ENCODE peak calls at places on chromosomes 4 and X, in ten cellular contexts. G is transverse colon, S is endodermal cell, A is HAP-1, V is ovary, E is mesendoderm, U is osteoblast, Q is fibroblast of lung, R is SJSA1, J is astrocyte. O is an unnamed sample. For H3K4me1, the result is how much of the 10 kb centered on the place peaks cover.

GRCh38 chr4:184648220-184649025 is 824 bp downstream of the CASP3 start:
- DNase-seq in G (peak), S (peak), A (peak), V (peak), E (peak), U (no peak), Q (peak), R (peak), J (peak), O (peak)

GRCh38 chr4:153211986-153212720 is 7.9 kb downstream of the TRIM2 start:
- DNase-seq in G (no peak), S (no peak), A (peak), V (no peak), E (no peak), U (no peak), Q (peak), R (no peak), J (peak), O (no peak)

GRCh38 chr4:32226201-32226600 is 1506.0 kb downstream of the PCDH7 start:
- DNase-seq in G (no peak), S (no peak), A (no peak), V (no peak), E (no peak), U (no peak), Q (peak), R (no peak), J (peak), O (no peak)

GRCh38 chr4:54446556-54446955 is 211.2 kb upstream of the KIT start:
- DNase-seq in G (no peak), S (no peak), A (no peak), V (no peak), E (no peak), U (peak), Q (no peak), R (no peak), J (peak), O (no peak)

GRCh38 chrX:110120025-110120424 is 117.1 kb downstream of the TMEM164 start:
- DNase-seq in G (no peak), S (no peak), A (no peak), V (no peak), E (no peak), U (no peak), Q (no peak), R (no peak), J (no peak), O (no peak)

GRCh38 chr4:122766950-122767349 is 34.4 kb downstream of the BBS12 start:
- DNase-seq in G (no peak), S (no peak), A (no peak), V (no peak), E (no peak), U (no peak), Q (no peak), R (no peak), J (no peak), O (no peak)

GRCh38 chr4:158553364-158553763 is 31.7 kb downstream of the RXFP1 start:
- DNase-seq in G (no peak), S (no peak), A (no peak), V (no peak), E (no peak), U (no peak), Q (no peak), R (no peak), J (no peak), O (no peak)

GRCh38 chr4:57190651-57191481 is 80.7 kb upstream of the IGFBP7 start:
- DNase-seq in G (peak), S (peak), A (peak), V (no peak), E (peak), U (no peak), Q (peak), R (no peak), J (peak), O (no peak)

GRCh38 chr4:38313999-38314561 is 349.9 kb upstream of the KLF3 start:
- DNase-seq in G (peak), S (no peak), A (no peak), V (no peak), E (no peak), U (peak), Q (peak), R (no peak), J (peak), O (no peak)

GRCh38 chrX:110301194-110301593 is 16.7 kb downstream of the AMMECR1 start:
- DNase-seq in G (no peak), S (no peak), A (no peak), V (no peak), E (peak), U (no peak), Q (no peak), R (no peak), J (no peak), O (no peak)

GRCh38 chr4:149077142-149077541 is 634.9 kb upstream of the NR3C2 start:
- DNase-seq in G (no peak), S (no peak), A (no peak), V (no peak), E (peak), U (no peak), Q (no peak), R (no peak), J (peak), O (no peak)

GRCh38 chr4:12242354-12242753 is 813.7 kb upstream of the HS3ST1 start:
- DNase-seq in G (no peak), S (no peak), A (no peak), V (no peak), E (peak), U (no peak), Q (no peak), R (no peak), J (no peak), O (no peak)

GRCh38 chr4:151555151-151555945 is 146.4 kb downstream of the FHIP1A start:
- DNase-seq in G (no peak), S (no peak), A (no peak), V (no peak), E (no peak), U (no peak), Q (no peak), R (no peak), J (peak), O (no peak)

GRCh38 chrX:97685753-97686152 is 802.0 kb downstream of the RPA4 start:
- DNase-seq in G (no peak), S (no peak), A (peak), V (no peak), E (peak), U (peak), Q (peak), R (no peak), J (peak), O (no peak)

GRCh38 chr4:189301692-189302091 is 639.0 kb upstream of the FRG1 start:
- DNase-seq in G (no peak), S (no peak), A (no peak), V (no peak), E (no peak), U (no peak), Q (no peak), R (no peak), J (no peak), O (no peak)

GRCh38 chr4:87843936-87844335 is 11.2 kb downstream of the MEPE start:
- DNase-seq in G (no peak), S (no peak), A (no peak), V (no peak), E (no peak), U (no peak), Q (peak), R (peak), J (peak), O (no peak)

GRCh38 chr4:80731436-80731835 is 299.1 kb upstream of the BMP3 start:
- DNase-seq in G (no peak), S (no peak), A (no peak), V (no peak), E (no peak), U (no peak), Q (no peak), R (no peak), J (no peak), O (no peak)

GRCh38 chr4:116878280-116878679 is 207.1 kb downstream of the TRAM1L1 start:
- DNase-seq in G (no peak), S (no peak), A (no peak), V (no peak), E (no peak), U (no peak), Q (no peak), R (no peak), J (no peak), O (no peak)

GRCh38 chr4:31124008-31124645 is 404.0 kb downstream of the PCDH7 start:
- DNase-seq in G (no peak), S (no peak), A (no peak), V (no peak), E (no peak), U (no peak), Q (no peak), R (no peak), J (no peak), O (no peak)

GRCh38 chr4:142845293-142846070 is 619 bp downstream of the INPP4B start:
- DNase-seq in G (peak), S (peak), A (peak), V (peak), E (peak), U (peak), Q (no peak), R (no peak), J (no peak), O (no peak)

GRCh38 chr4:1723131-1723801 is 1.9 kb downstream of the TACC3 start:
- DNase-seq in G (no peak), S (no peak), A (no peak), V (peak), E (no peak), U (peak), Q (no peak), R (no peak), J (no peak), O (no peak)

GRCh38 chr4:126794363-126794762 is 838.4 kb upstream of the INTU start:
- DNase-seq in G (no peak), S (no peak), A (no peak), V (no peak), E (no peak), U (no peak), Q (peak), R (no peak), J (peak), O (no peak)

GRCh38 chr4:38985363-38986065 is 46.7 kb downstream of the TMEM156 start:
- DNase-seq in G (no peak), S (no peak), A (no peak), V (no peak), E (no peak), U (no peak), Q (no peak), R (no peak), J (no peak), O (no peak)

GRCh38 chr4:85128246-85129204 is 162.0 kb upstream of the WDFY3 start:
- DNase-seq in G (no peak), S (peak), A (peak), V (no peak), E (peak), U (no peak), Q (no peak), R (no peak), J (no peak), O (no peak)

GRCh38 chr4:17664755-17665154 is 50.3 kb downstream of the MED28 start:
- DNase-seq in G (no peak), S (no peak), A (peak), V (no peak), E (no peak), U (no peak), Q (no peak), R (no peak), J (no peak), O (no peak)
- H3K4me1 ChIP-seq in G (under half), S (under half), A (under half), V (under half), E (under half), U (under half), Q (under half), R (under half), J (under half), O (under half)

DNA sequence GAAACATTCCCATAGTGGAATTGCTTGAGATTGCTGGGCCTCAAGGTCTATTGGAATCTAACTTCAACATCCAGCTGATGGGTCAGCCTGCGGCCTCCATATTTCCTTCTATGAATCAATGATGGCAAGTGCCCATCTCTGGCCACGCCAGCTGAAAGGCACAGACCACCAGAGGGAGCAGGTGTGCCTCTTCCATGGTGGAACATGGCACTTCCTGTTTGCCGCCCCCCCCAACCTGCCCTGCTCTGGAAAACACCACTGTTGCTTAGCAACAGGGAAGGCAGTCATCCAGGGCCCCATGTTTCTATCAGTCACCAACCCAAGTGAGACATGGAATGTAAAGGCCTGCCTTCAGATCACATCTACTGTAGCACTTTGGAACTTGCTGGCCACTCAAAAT is 11.6 kb downstream of the PAGE4 start:
- DNase-seq in G (peak), S (peak), A (peak), V (peak), E (peak), U (no peak), Q (peak), R (peak), J (peak), O (peak)
- H3K4me1 ChIP-seq in G (under half), S (under half), A (under half), V (under half), E (under half), U (under half), Q (under half), R (under half), J (under half), O (under half)

DNA sequence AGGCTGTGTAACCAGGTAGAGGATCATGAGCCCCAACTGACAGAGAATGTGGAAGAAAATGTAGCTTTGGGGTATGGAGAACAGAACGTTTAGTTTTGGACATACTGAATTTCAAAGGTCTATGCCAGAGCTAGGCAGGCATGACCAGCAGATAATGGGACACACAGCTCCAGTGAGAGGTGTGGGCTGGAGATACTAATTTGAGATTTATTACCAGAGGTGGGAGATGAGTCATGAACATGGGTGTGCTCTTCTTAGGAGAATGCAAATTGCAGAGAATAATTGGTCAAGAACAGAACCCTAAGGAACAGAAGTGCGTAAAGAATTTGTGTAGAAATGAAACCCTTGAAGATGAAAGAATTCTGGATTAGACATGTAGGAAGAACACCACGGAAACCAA is 125.2 kb downstream of the PACRGL start:
- DNase-seq in G (no peak), S (no peak), A (no peak), V (no peak), E (no peak), U (no peak), Q (no peak), R (no peak), J (no peak), O (no peak)
- H3K4me1 ChIP-seq in G (under half), S (under half), A (under half), V (under half), E (under half), U (under half), Q (under half), R (under half), J (under half), O (under half)

GRCh38 chrX:10577863-10578262 is 42.5 kb downstream of the MID1 start:
- DNase-seq in G (no peak), S (no peak), A (no peak), V (no peak), E (no peak), U (no peak), Q (peak), R (no peak), J (no peak), O (no peak)
- H3K4me1 ChIP-seq in G (under half), S (under half), A (under half), V (under half), E (under half), U (under half), Q (under half), R (under half), J (under half), O (under half)

DNA sequence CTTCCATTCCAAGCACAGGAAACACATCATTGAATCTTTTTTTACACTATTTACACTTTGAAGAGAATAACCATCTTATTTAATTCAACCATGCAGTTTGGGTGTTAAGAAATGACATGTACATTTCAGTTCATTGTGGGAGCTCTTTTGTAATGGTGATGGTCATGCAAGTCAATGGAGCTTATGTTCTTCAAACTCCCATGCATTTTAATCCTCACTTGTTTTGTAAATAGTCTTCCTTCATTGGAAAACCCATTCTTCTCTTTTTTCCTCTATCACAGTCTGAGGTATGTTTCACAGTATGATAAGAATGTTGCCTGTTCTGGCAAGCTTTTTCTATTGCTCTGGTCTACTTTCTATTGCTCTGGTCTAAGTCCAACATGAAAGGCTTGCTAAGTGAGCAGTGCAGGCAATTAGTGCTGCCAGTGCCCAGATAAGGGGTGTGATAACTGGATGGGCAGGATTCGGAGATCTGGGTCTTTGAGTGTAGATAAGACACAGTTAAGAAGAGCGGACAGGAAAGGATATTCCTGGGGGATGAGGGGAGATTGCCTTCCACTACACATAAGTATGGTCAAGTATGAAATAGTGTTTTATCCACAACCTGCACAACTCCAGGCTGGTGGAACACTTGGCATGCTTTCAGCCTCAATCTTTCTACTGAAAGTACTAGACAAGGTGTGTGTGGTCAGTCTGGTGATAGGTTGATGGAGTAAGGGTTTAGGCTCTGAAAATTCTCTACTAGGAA is 17.1 kb downstream of the AFP start:
- DNase-seq in G (peak), S (peak), A (peak), V (no peak), E (peak), U (no peak), Q (no peak), R (no peak), J (peak), O (no peak)
- H3K4me1 ChIP-seq in G (under half), S (under half), A (under half), V (under half), E (under half), U (under half), Q (under half), R (under half), J (under half), O (under half)

DNA sequence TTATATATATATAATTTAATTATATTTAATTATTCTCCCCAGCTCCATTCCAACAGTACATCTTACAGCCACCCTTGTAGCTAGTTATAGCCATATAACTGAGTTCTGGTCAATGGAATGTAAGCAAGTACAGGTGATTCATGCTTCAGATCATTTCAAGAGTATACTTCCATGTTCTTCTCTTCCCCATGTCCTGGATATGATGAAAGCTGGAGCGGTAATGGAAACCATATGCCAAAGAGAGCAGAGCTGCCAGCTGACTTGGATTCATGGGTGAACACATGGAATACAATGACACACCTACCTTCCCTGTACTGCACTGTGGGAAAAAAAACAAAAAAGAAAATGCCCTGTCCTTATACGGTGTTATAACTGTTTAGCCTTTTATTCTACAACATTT is 17.5 kb upstream of the CORIN start:
- DNase-seq in G (no peak), S (no peak), A (no peak), V (no peak), E (no peak), U (no peak), Q (peak), R (no peak), J (peak), O (no peak)
- H3K4me1 ChIP-seq in G (under half), S (under half), A (under half), V (under half), E (under half), U (under half), Q (under half), R (under half), J (under half), O (under half)

O was measured in effector memory CD4-positive, alpha-beta T cell.